ENCODE peak calls at places on chromosome 13, in five cellular contexts. S is left ventricle myocardium inferior; N is tibial artery; L is vagina; Y is naive thymus-derived CD4-positive, alpha-beta T cell. Z is an unnamed sample.

GRCh38 chr13:52128714-52129700 is at the start of gene NEK5:
- DNase-seq in S (peak; percentile 58), N (peak; percentile 71), L (no peak), Y (peak; percentile 65), Z (peak; percentile 55)

GRCh38 chr13:58151452-58151851 is 519.9 kb downstream of the PCDH17 start:
- DNase-seq in S (no peak), N (no peak), L (no peak), Y (no peak), Z (no peak)

GRCh38 chr13:98488736-98489135 is 88.2 kb downstream of the STK24 start:
- DNase-seq in S (no peak), N (no peak), L (no peak), Y (no peak), Z (no peak)

GRCh38 chr13:75896271-75896670 is 260.1 kb downstream of the LMO7 start:
- DNase-seq in S (no peak), N (no peak), L (no peak), Y (no peak), Z (no peak)

GRCh38 chr13:114078501-114079451 is 53.6 kb downstream of the RASA3 start:
- DNase-seq in S (peak; percentile 67), N (peak; percentile 68), L (no peak), Y (no peak), Z (no peak)

GRCh38 chr13:106205871-106206270 is 329.6 kb downstream of the EFNB2 start:
- DNase-seq in S (no peak), N (no peak), L (no peak), Y (no peak), Z (no peak)

GRCh38 chr13:99894105-99894504 is 77.5 kb downstream of the ZIC5 start:
- DNase-seq in S (no peak), N (no peak), L (no peak), Y (no peak), Z (no peak)

GRCh38 chr13:98105929-98106336 is 37.0 kb upstream of the FARP1 start:
- DNase-seq in S (peak; percentile 18), N (no peak), L (no peak), Y (no peak), Z (no peak)

GRCh38 chr13:42388326-42388725 is 116.4 kb downstream of the AKAP11 start:
- DNase-seq in S (no peak), N (no peak), L (no peak), Y (no peak), Z (no peak)

GRCh38 chr13:36345438-36346221 is 564 bp downstream of the SPART start:
- DNase-seq in S (peak; percentile 62), N (peak; percentile 88), L (no peak), Y (peak; percentile 46), Z (peak; percentile 71)

GRCh38 chr13:114339779-114340534 is 25.7 kb downstream of the CHAMP1 start:
- DNase-seq in S (peak; percentile 18), N (no peak), L (no peak), Y (peak; percentile 51), Z (peak; percentile 66)

GRCh38 chr13:43230989-43231388 is 207.6 kb downstream of the DNAJC15 start:
- DNase-seq in S (no peak), N (no peak), L (no peak), Y (no peak), Z (no peak)

GRCh38 chr13:94218537-94218936 is 260.9 kb downstream of the DCT start:
- DNase-seq in S (no peak), N (no peak), L (no peak), Y (no peak), Z (no peak)

GRCh38 chr13:23654111-23655110 is 84.2 kb downstream of the TNFRSF19 start:
- DNase-seq in S (peak; percentile 50), N (no peak), L (no peak), Y (no peak), Z (no peak)
- H3K27ac ChIP-seq in S (peak overlapping the region; percentile 75), N (no peak overlapping the region), L (no peak overlapping the region), Y (no peak overlapping the region), Z (no peak overlapping the region)

GRCh38 chr13:112893570-112894422 is 75.2 kb upstream of the MCF2L start:
- DNase-seq in S (no peak), N (no peak), L (no peak), Y (no peak), Z (peak; percentile 21)

GRCh38 chr13:112894673-112895481 is 74.1 kb upstream of the MCF2L start:
- DNase-seq in S (peak; percentile 17), N (no peak), L (no peak), Y (no peak), Z (no peak)

GRCh38 chr13:112891477-112892401 is 77.3 kb upstream of the MCF2L start:
- DNase-seq in S (no peak), N (no peak), L (no peak), Y (no peak), Z (no peak)

GRCh38 chr13:112894423-112894672 is 74.7 kb upstream of the MCF2L start:
- DNase-seq in S (no peak), N (no peak), L (no peak), Y (peak; percentile 29), Z (no peak)

DNA sequence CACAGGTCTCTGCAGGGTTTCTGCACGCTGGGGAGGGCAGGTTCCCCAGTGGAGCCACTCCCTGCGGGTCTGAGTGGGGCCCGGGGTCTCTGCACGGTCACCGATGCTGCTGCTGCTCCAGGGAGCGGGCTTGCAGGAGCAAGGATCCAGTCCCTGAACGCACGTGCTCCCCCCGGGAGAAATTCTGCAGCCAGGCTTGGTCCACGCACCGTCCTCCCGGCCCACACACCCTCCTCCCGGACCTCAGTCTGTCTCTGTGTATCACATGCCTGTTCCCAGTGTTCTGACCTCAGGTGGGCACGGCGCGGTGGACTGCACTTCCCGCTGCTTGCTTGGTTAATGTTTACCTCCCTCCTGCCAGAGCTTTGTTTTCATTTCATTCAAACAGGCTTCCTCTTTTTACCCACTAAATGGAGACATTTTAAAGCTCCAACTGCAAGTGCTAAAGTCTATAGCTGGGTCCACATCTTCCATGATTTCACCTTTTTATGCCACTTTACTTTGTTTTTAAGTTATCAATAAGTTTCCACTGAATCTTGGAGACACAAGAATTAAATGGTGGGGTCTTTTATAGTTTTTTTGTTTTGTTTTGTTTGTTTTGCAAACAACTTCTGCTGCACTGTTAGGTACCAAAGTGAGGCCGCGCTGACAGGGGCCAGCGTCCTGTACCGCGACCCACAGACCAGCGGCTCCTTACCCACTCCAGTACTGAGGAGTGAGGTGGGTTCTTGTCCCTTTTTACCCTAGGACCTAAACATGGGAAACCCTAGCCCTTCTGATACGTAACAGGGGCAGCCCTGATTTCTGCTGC is 76.0 kb upstream of the MCF2L start:
- DNase-seq in S (no peak), N (no peak), L (no peak), Y (no peak), Z (no peak)
- H3K27ac ChIP-seq in S (no peak overlapping the region), N (no peak overlapping the region), L (no peak overlapping the region), Y (no peak overlapping the region), Z (no peak overlapping the region)

DNA sequence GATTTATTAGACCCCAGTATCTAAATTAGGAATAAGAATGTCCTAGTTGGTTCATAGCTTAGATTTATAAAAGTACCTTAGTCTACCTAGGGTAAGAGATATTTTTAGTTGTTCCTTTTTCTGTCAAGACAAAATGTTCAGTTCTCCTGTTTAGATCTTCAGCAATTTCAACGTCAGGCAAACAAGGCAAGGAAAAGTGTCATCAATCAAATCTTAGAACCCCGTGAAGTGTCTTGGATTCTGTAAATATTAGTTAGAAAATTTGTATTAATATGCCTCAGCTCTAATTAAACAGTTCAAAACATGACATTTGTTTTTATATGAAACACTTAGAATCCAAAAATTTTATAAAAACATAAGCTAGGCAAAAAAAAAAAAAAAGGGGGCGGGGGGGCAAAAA is 296.6 kb downstream of the PCDH9 start:
- DNase-seq in S (no peak), N (no peak), L (no peak), Y (no peak), Z (no peak)
- H3K27ac ChIP-seq in S (no peak overlapping the region), N (no peak overlapping the region), L (no peak overlapping the region), Y (no peak overlapping the region), Z (no peak overlapping the region)

DNA sequence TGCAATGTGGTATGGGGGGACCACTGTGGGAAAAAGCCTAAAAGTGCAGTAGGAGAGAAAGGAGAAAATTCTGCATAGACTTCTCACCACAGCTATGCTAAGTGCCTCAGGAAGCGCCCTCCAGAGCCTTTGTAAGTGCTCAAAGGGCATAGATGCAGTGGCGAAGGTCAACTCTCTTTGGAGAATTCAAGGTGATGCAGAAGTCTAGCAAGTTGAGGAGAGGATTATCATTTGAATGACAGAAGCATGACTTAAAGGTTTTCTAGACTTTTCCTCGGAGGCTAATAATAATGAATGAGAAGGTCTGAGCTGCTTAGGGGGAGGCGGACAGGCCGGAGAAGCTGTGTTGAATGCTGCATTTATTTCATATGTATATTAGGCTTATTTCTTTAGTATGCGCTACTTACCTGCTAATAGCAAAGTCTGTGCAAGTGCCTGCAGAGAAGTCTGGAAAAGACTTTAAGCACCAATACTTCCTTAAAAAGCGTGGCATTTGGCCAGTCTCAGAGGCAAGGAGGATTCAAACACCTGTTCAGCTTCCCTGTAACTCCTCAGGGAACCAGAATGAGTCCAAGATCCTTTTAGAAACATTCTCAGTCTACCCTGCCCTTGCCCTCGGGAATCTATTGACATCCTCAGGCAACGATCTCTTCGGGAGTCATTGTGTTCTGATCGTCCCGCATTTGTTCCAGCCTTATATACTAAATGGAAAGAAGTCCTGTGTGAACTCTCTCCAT is 56.2 kb downstream of the FLT1 start:
- DNase-seq in S (no peak), N (no peak), L (no peak), Y (no peak), Z (no peak)
- H3K27ac ChIP-seq in S (no peak overlapping the region), N (no peak overlapping the region), L (no peak overlapping the region), Y (no peak overlapping the region), Z (no peak overlapping the region)

DNA sequence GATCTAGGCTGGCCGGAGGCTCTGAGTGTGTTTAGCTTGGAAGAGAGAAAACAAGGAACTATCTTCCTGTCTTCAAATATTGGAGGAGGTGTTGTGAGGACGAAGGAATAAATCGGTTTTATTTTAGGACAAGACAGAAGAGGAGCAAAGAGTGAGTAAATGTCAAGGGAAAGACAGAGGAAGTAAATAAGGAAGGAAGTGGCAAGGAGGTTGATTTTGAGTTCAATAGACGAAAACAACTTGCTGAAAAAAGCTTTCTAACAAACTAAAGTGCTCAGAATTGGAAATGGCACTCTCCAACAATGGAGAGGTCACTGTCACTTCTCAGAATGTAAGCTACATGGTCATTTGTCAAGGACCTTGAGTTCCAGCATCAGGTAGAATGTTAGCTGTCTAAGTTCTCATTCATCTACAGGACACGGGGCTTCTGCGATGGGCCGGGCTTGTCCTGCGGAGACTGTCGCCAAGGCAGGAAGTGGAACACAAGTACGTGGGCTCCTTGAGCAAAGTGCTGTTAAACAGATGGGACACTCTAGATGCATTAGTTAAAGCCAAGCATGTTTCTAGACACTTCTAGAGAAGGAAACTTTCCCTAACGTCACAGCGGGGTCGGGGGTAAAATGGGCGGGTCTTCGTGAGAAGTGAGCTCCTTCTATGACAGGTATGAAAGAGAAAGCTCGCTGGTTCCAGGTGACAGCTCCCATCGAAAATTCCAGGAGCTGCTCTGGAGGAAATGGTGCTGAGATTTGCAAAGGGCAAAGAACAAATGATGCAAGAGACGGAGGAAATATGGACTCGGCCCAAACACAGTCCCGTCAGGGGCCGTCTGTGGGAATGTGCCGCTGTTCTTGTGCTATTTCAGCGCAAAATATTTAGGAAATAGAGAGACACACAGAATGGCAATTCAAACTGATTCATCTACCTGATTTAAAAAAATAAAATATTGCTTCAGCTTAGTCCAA is 103.9 kb upstream of the UBL3 start:
- DNase-seq in S (no peak), N (no peak), L (no peak), Y (peak; percentile 71), Z (peak; percentile 46)
- H3K27ac ChIP-seq in S (no peak overlapping the region), N (no peak overlapping the region), L (no peak overlapping the region), Y (peak overlapping the region; percentile 69), Z (peak overlapping the region; percentile 49)

DNA sequence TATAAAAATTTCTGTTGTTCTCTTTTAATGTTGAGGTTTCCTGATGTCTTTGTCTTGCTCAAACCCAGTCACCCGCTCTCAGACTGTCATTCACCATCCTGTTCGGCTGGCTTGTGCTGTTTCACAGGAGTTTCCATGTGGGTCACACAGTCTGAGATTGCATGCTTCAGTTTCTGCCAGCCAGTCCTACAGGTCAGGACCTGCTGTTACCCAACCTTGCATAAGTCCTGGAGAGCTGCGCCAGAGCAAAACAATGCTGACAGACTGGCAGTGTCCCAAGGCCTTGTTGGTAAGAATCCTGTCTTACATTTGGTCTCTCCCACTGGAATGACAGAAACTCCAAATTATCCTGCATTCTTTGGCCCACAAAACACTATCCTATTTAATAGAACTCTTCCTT is 340.0 kb upstream of the SLITRK5 start:
- DNase-seq in S (no peak), N (no peak), L (no peak), Y (no peak), Z (no peak)
- H3K27ac ChIP-seq in S (no peak overlapping the region), N (no peak overlapping the region), L (no peak overlapping the region), Y (no peak overlapping the region), Z (no peak overlapping the region)